ENCODE peak calls at places on chromosomes 12 and 14, in seven cellular contexts. One of them, this sample, is unnamed.
A peak's percentile ranks its signal among the peaks of the same experiment; 100 is the strongest.

GRCh38 chr12:80939231-80939950 is 1.7 kb upstream of the LIN7A start:
- DNase-seq in A673: peak; percentile 10
- DNase-seq in stomach: no peak
- DNase-seq in effector memory CD4-positive, alpha-beta T cell: no peak
- DNase-seq in esophagus muscularis mucosa: no peak
- DNase-seq in IMR-90: no peak
- DNase-seq in CD8-positive, alpha-beta T cell: no peak
- DNase-seq in this sample: no peak

GRCh38 chr12:65892905-65893304 is 68.6 kb downstream of the HMGA2 start:
- DNase-seq in A673: peak; percentile 90
- DNase-seq in stomach: no peak
- DNase-seq in effector memory CD4-positive, alpha-beta T cell: no peak
- DNase-seq in esophagus muscularis mucosa: no peak
- DNase-seq in IMR-90: peak; percentile 87
- DNase-seq in CD8-positive, alpha-beta T cell: no peak
- DNase-seq in this sample: no peak

GRCh38 chr14:45089813-45090212 is 5.9 kb downstream of the PRPF39 start:
- DNase-seq in A673: no peak
- DNase-seq in stomach: no peak
- DNase-seq in effector memory CD4-positive, alpha-beta T cell: no peak
- DNase-seq in esophagus muscularis mucosa: no peak
- DNase-seq in IMR-90: peak; percentile 61
- DNase-seq in CD8-positive, alpha-beta T cell: no peak
- DNase-seq in this sample: peak; percentile 56

GRCh38 chr12:122097641-122098364 is 19.2 kb downstream of the MLXIP start:
- DNase-seq in A673: no peak
- DNase-seq in stomach: peak; percentile 94
- DNase-seq in effector memory CD4-positive, alpha-beta T cell: no peak
- DNase-seq in esophagus muscularis mucosa: no peak
- DNase-seq in IMR-90: peak; percentile 44
- DNase-seq in CD8-positive, alpha-beta T cell: no peak
- DNase-seq in this sample: no peak

GRCh38 chr12:1936406-1937320 is 18.2 kb upstream of the CACNA2D4 start:
- DNase-seq in A673: peak; percentile 31
- DNase-seq in stomach: peak; percentile 91
- DNase-seq in effector memory CD4-positive, alpha-beta T cell: no peak
- DNase-seq in esophagus muscularis mucosa: no peak
- DNase-seq in IMR-90: peak; percentile 82
- DNase-seq in CD8-positive, alpha-beta T cell: no peak
- DNase-seq in this sample: no peak

GRCh38 chr14:55889124-55889523 is 229.1 kb upstream of the PELI2 start:
- DNase-seq in A673: no peak
- DNase-seq in stomach: peak; percentile 69
- DNase-seq in effector memory CD4-positive, alpha-beta T cell: no peak
- DNase-seq in esophagus muscularis mucosa: peak; percentile 31
- DNase-seq in IMR-90: no peak
- DNase-seq in CD8-positive, alpha-beta T cell: no peak
- DNase-seq in this sample: no peak

GRCh38 chr12:122956028-122956427 is 10.2 kb downstream of the ABCB9 start:
- DNase-seq in A673: no peak
- DNase-seq in stomach: no peak
- DNase-seq in effector memory CD4-positive, alpha-beta T cell: no peak
- DNase-seq in esophagus muscularis mucosa: no peak
- DNase-seq in IMR-90: no peak
- DNase-seq in CD8-positive, alpha-beta T cell: no peak
- DNase-seq in this sample: no peak

GRCh38 chr14:73644531-73645247 is at the start of gene DNAL1:
- DNase-seq in A673: peak; percentile 94
- DNase-seq in stomach: peak; percentile 94
- DNase-seq in effector memory CD4-positive, alpha-beta T cell: peak; percentile 81
- DNase-seq in esophagus muscularis mucosa: peak; percentile 97
- DNase-seq in IMR-90: peak; percentile 85
- DNase-seq in CD8-positive, alpha-beta T cell: peak; percentile 91
- DNase-seq in this sample: peak; percentile 89

GRCh38 chr12:62481843-62482540 is 15.4 kb downstream of the MON2 start:
- DNase-seq in A673: no peak
- DNase-seq in stomach: no peak
- DNase-seq in effector memory CD4-positive, alpha-beta T cell: no peak
- DNase-seq in esophagus muscularis mucosa: no peak
- DNase-seq in IMR-90: no peak
- DNase-seq in CD8-positive, alpha-beta T cell: no peak
- DNase-seq in this sample: no peak

GRCh38 chr12:105067511-105068031 is 16.7 kb downstream of the ALDH1L2 start:
- DNase-seq in A673: no peak
- DNase-seq in stomach: no peak
- DNase-seq in effector memory CD4-positive, alpha-beta T cell: no peak
- DNase-seq in esophagus muscularis mucosa: no peak
- DNase-seq in IMR-90: peak; percentile 85
- DNase-seq in CD8-positive, alpha-beta T cell: no peak
- DNase-seq in this sample: no peak

GRCh38 chr12:46282829-46283228 is 14.0 kb upstream of the SLC38A1 start:
- DNase-seq in A673: no peak
- DNase-seq in stomach: no peak
- DNase-seq in effector memory CD4-positive, alpha-beta T cell: no peak
- DNase-seq in esophagus muscularis mucosa: no peak
- DNase-seq in IMR-90: no peak
- DNase-seq in CD8-positive, alpha-beta T cell: no peak
- DNase-seq in this sample: no peak

GRCh38 chr12:106769078-106769477 is 5.4 kb upstream of the RIC8B start:
- DNase-seq in A673: no peak
- DNase-seq in stomach: no peak
- DNase-seq in effector memory CD4-positive, alpha-beta T cell: no peak
- DNase-seq in esophagus muscularis mucosa: no peak
- DNase-seq in IMR-90: peak; percentile 38
- DNase-seq in CD8-positive, alpha-beta T cell: no peak
- DNase-seq in this sample: no peak

GRCh38 chr12:122117979-122118378 is 39.4 kb downstream of the MLXIP start:
- DNase-seq in A673: no peak
- DNase-seq in stomach: no peak
- DNase-seq in effector memory CD4-positive, alpha-beta T cell: no peak
- DNase-seq in esophagus muscularis mucosa: no peak
- DNase-seq in IMR-90: peak; percentile 24
- DNase-seq in CD8-positive, alpha-beta T cell: no peak
- DNase-seq in this sample: no peak

GRCh38 chr12:12327802-12328201 is 22.2 kb downstream of the MANSC1 start:
- DNase-seq in A673: peak; percentile 86
- DNase-seq in stomach: no peak
- DNase-seq in effector memory CD4-positive, alpha-beta T cell: no peak
- DNase-seq in esophagus muscularis mucosa: no peak
- DNase-seq in IMR-90: peak; percentile 73
- DNase-seq in CD8-positive, alpha-beta T cell: peak; percentile 9
- DNase-seq in this sample: no peak

GRCh38 chr14:66634876-66635275 is 126.9 kb downstream of the GPHN start:
- DNase-seq in A673: no peak
- DNase-seq in stomach: no peak
- DNase-seq in effector memory CD4-positive, alpha-beta T cell: no peak
- DNase-seq in esophagus muscularis mucosa: no peak
- DNase-seq in IMR-90: no peak
- DNase-seq in CD8-positive, alpha-beta T cell: no peak
- DNase-seq in this sample: no peak

GRCh38 chr14:83594874-83595273 is 1935.1 kb upstream of the FLRT2 start:
- DNase-seq in A673: no peak
- DNase-seq in stomach: no peak
- DNase-seq in effector memory CD4-positive, alpha-beta T cell: no peak
- DNase-seq in esophagus muscularis mucosa: no peak
- DNase-seq in IMR-90: no peak
- DNase-seq in CD8-positive, alpha-beta T cell: no peak
- DNase-seq in this sample: no peak

GRCh38 chr12:68971404-68971803 is 38.4 kb upstream of the CPM start:
- DNase-seq in A673: no peak
- DNase-seq in stomach: no peak
- DNase-seq in effector memory CD4-positive, alpha-beta T cell: no peak
- DNase-seq in esophagus muscularis mucosa: no peak
- DNase-seq in IMR-90: peak; percentile 82
- DNase-seq in CD8-positive, alpha-beta T cell: no peak
- DNase-seq in this sample: no peak

GRCh38 chr14:31926123-31926522 is 151.0 kb upstream of the ARHGAP5 start:
- DNase-seq in A673: peak; percentile 63
- DNase-seq in stomach: no peak
- DNase-seq in effector memory CD4-positive, alpha-beta T cell: no peak
- DNase-seq in esophagus muscularis mucosa: no peak
- DNase-seq in IMR-90: peak; percentile 53
- DNase-seq in CD8-positive, alpha-beta T cell: peak; percentile 21
- DNase-seq in this sample: peak; percentile 76

GRCh38 chr14:104296388-104297312 is 158.3 kb downstream of the KIF26A start:
- DNase-seq in A673: peak; percentile 93
- DNase-seq in stomach: no peak
- DNase-seq in effector memory CD4-positive, alpha-beta T cell: no peak
- DNase-seq in esophagus muscularis mucosa: no peak
- DNase-seq in IMR-90: no peak
- DNase-seq in CD8-positive, alpha-beta T cell: no peak
- DNase-seq in this sample: no peak

GRCh38 chr14:103528158-103528511 is 861 bp upstream of the TRMT61A start:
- DNase-seq in A673: no peak
- DNase-seq in stomach: peak; percentile 49
- DNase-seq in effector memory CD4-positive, alpha-beta T cell: no peak
- DNase-seq in esophagus muscularis mucosa: no peak
- DNase-seq in IMR-90: no peak
- DNase-seq in CD8-positive, alpha-beta T cell: no peak
- DNase-seq in this sample: no peak

GRCh38 chr12:121278450-121279375 is 17.8 kb downstream of the CAMKK2 start:
- DNase-seq in A673: no peak
- DNase-seq in stomach: no peak
- DNase-seq in effector memory CD4-positive, alpha-beta T cell: no peak
- DNase-seq in esophagus muscularis mucosa: no peak
- DNase-seq in IMR-90: peak; percentile 74
- DNase-seq in CD8-positive, alpha-beta T cell: no peak
- DNase-seq in this sample: no peak

GRCh38 chr12:113582521-113583218 is 111.0 kb upstream of the LHX5 start:
- DNase-seq in A673: no peak
- DNase-seq in stomach: no peak
- DNase-seq in effector memory CD4-positive, alpha-beta T cell: no peak
- DNase-seq in esophagus muscularis mucosa: no peak
- DNase-seq in IMR-90: no peak
- DNase-seq in CD8-positive, alpha-beta T cell: no peak
- DNase-seq in this sample: no peak

GRCh38 chr14:53331247-53331646 is 178.1 kb upstream of the DDHD1 start:
- DNase-seq in A673: no peak
- DNase-seq in stomach: no peak
- DNase-seq in effector memory CD4-positive, alpha-beta T cell: no peak
- DNase-seq in esophagus muscularis mucosa: no peak
- DNase-seq in IMR-90: peak; percentile 93
- DNase-seq in CD8-positive, alpha-beta T cell: no peak
- DNase-seq in this sample: no peak

GRCh38 chr14:29236848-29237247 is 470.3 kb downstream of the FOXG1 start:
- DNase-seq in A673: peak; percentile 50
- DNase-seq in stomach: no peak
- DNase-seq in effector memory CD4-positive, alpha-beta T cell: no peak
- DNase-seq in esophagus muscularis mucosa: no peak
- DNase-seq in IMR-90: peak; percentile 92
- DNase-seq in CD8-positive, alpha-beta T cell: no peak
- DNase-seq in this sample: no peak

GRCh38 chr12:14260011-14260993 is 105.2 kb upstream of the ATF7IP start:
- DNase-seq in A673: peak; percentile 96
- DNase-seq in stomach: peak; percentile 89
- DNase-seq in effector memory CD4-positive, alpha-beta T cell: no peak
- DNase-seq in esophagus muscularis mucosa: peak; percentile 96
- DNase-seq in IMR-90: peak; percentile 93
- DNase-seq in CD8-positive, alpha-beta T cell: no peak
- DNase-seq in this sample: no peak

GRCh38 chr14:32678088-32678487 is 260.6 kb upstream of the NPAS3 start:
- DNase-seq in A673: no peak
- DNase-seq in stomach: no peak
- DNase-seq in effector memory CD4-positive, alpha-beta T cell: no peak
- DNase-seq in esophagus muscularis mucosa: no peak
- DNase-seq in IMR-90: no peak
- DNase-seq in CD8-positive, alpha-beta T cell: no peak
- DNase-seq in this sample: no peak

DNA sequence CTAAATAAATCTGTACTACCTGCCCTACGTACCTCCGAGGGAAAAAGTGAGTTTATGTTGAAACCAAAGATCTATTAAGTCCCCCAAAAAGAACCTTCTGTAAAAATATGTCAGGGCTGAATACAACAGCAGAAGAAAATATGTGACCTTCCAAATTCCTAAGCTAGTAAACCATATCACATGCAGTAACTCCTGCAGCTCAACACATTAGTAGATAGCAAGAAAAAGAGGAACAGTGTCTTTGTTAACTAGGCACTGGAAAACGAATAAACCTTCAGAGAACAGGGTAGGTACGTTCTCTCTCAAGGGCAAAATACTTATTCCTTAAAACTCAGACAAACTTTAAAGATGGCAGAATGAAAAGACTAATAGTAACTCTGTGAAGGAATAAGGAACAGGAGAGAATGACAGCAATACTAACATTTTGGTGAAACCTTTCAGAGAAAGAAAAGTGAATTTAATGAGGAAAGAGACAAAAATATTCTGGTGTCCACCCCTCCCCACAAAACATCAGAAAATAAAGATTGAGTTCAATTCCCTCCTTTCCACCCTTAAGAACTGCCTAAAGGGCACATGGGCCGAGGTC is 18.0 kb downstream of the CBX5 start:
- DNase-seq in A673: no peak
- DNase-seq in stomach: no peak
- DNase-seq in effector memory CD4-positive, alpha-beta T cell: no peak
- DNase-seq in esophagus muscularis mucosa: no peak
- DNase-seq in IMR-90: no peak
- DNase-seq in CD8-positive, alpha-beta T cell: no peak
- DNase-seq in this sample: no peak
- H3K4me1 ChIP-seq in A673: peaks cover 53% of the 10 kb centered on the region
- H3K4me1 ChIP-seq in stomach: peaks cover 25% of the 10 kb centered on the region
- H3K4me1 ChIP-seq in effector memory CD4-positive, alpha-beta T cell: peaks cover 8% of the 10 kb centered on the region
- H3K4me1 ChIP-seq in esophagus muscularis mucosa: peaks cover 56% of the 10 kb centered on the region
- H3K4me1 ChIP-seq in IMR-90: peaks cover 19% of the 10 kb centered on the region
- H3K4me1 ChIP-seq in CD8-positive, alpha-beta T cell: peaks cover 13% of the 10 kb centered on the region
- H3K4me1 ChIP-seq in this sample: peaks cover 18% of the 10 kb centered on the region

GRCh38 chr12:54220092-54220557 is 31.3 kb upstream of the SMUG1 start:
- DNase-seq in A673: peak; percentile 88
- DNase-seq in stomach: peak; percentile 70
- DNase-seq in effector memory CD4-positive, alpha-beta T cell: peak; percentile 37
- DNase-seq in esophagus muscularis mucosa: no peak
- DNase-seq in IMR-90: peak; percentile 74
- DNase-seq in CD8-positive, alpha-beta T cell: peak; percentile 63
- DNase-seq in this sample: peak; percentile 55
- H3K27ac ChIP-seq in A673: no peak overlapping the region
- H3K27ac ChIP-seq in stomach: no peak overlapping the region
- H3K27ac ChIP-seq in effector memory CD4-positive, alpha-beta T cell: no peak overlapping the region
- H3K27ac ChIP-seq in esophagus muscularis mucosa: no peak overlapping the region
- H3K27ac ChIP-seq in IMR-90: no peak overlapping the region
- H3K27ac ChIP-seq in CD8-positive, alpha-beta T cell: no peak overlapping the region
- H3K27ac ChIP-seq in this sample: no peak overlapping the region

DNA sequence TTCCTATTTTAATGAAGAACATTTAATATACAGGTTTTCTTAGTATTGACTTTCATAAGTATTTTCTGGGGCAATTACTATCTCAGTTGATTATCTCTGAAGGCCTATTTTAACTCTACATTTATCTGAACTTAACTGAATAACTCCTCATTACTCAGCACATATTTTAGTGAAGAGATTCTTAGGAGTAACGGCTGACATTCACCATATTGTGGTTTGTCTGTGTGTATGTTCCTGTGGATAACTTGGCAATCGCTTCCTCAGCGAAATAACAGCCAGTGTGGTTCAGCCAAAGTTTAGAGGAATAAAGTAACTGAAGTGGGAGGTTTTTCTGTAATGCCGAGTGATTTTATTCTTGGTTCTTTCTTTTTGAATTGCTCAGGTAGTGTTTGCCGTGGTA is 168.0 kb downstream of the RAD51B start:
- DNase-seq in A673: no peak
- DNase-seq in stomach: no peak
- DNase-seq in effector memory CD4-positive, alpha-beta T cell: no peak
- DNase-seq in esophagus muscularis mucosa: no peak
- DNase-seq in IMR-90: peak; percentile 95
- DNase-seq in CD8-positive, alpha-beta T cell: no peak
- DNase-seq in this sample: no peak
- H3K4me3 ChIP-seq in A673: no peak overlapping the region
- H3K4me3 ChIP-seq in stomach: no peak overlapping the region
- H3K4me3 ChIP-seq in effector memory CD4-positive, alpha-beta T cell: no peak overlapping the region
- H3K4me3 ChIP-seq in esophagus muscularis mucosa: no peak overlapping the region
- H3K4me3 ChIP-seq in IMR-90: peak overlapping the region; percentile 20
- H3K4me3 ChIP-seq in CD8-positive, alpha-beta T cell: no peak overlapping the region
- H3K4me3 ChIP-seq in this sample: no peak overlapping the region

GRCh38 chr14:22521449-22522239 is 67.4 kb downstream of the DAD1 start:
- DNase-seq in A673: no peak
- DNase-seq in stomach: peak; percentile 47
- DNase-seq in effector memory CD4-positive, alpha-beta T cell: no peak
- DNase-seq in esophagus muscularis mucosa: no peak
- DNase-seq in IMR-90: no peak
- DNase-seq in CD8-positive, alpha-beta T cell: no peak
- DNase-seq in this sample: no peak
- H3K4me1 ChIP-seq in A673: peaks cover 69% of the 10 kb centered on the region
- H3K4me1 ChIP-seq in stomach: peaks cover 22% of the 10 kb centered on the region
- H3K4me1 ChIP-seq in effector memory CD4-positive, alpha-beta T cell: peaks cover 87% of the 10 kb centered on the region
- H3K4me1 ChIP-seq in esophagus muscularis mucosa: no peaks in the 10 kb centered on the region
- H3K4me1 ChIP-seq in IMR-90: peaks cover 11% of the 10 kb centered on the region
- H3K4me1 ChIP-seq in CD8-positive, alpha-beta T cell: peaks cover 94% of the 10 kb centered on the region
- H3K4me1 ChIP-seq in this sample: peaks cover 100% of the 10 kb centered on the region

This sample was measured in CD4-positive, CD25-positive, alpha-beta regulatory T cell.